ENCODE peak calls at places on chromosomes 2 and 18, in five cellular contexts. K, I, V, J and S are unnamed samples.

GRCh38 chr2:86017901-86018896 is 87.5 kb downstream of the POLR1A start:
- DNase-seq in I (peak; percentile 93), K (no peak), J (no peak), V (peak; percentile 57), S (no peak)

GRCh38 chr2:73074110-73075069 is 2.9 kb upstream of the SFXN5 start:
- DNase-seq in I (no peak), V (no peak), J (no peak), K (no peak), S (no peak)

GRCh38 chr2:604385-604784 is 72.8 kb downstream of the TMEM18 start:
- DNase-seq in V (no peak), J (no peak), K (no peak), I (no peak), S (no peak)

GRCh38 chr2:236977199-236977883 is 108.3 kb upstream of the COPS8 start:
- DNase-seq in V (no peak), K (no peak), I (no peak), J (no peak), S (no peak)

GRCh38 chr18:11927497-11927896 is 19.4 kb upstream of the MPPE1 start:
- DNase-seq in K (no peak), J (no peak), V (no peak), I (no peak), S (no peak)

GRCh38 chr18:3321133-3321812 is 59.3 kb downstream of the MYL12B start:
- DNase-seq in I (peak; percentile 26), K (no peak), V (no peak), J (peak; percentile 58), S (peak; percentile 21)

GRCh38 chr2:215430528-215431187 is 5.2 kb downstream of the FN1 start:
- DNase-seq in J (no peak), V (no peak), I (no peak), K (no peak), S (peak; percentile 59)

GRCh38 chr2:188607501-188607900 is 315.8 kb downstream of the GULP1 start:
- DNase-seq in V (no peak), K (no peak), I (no peak), J (no peak), S (no peak)

GRCh38 chr2:224819075-224819474 is 102.9 kb upstream of the CCDC195 start:
- DNase-seq in J (no peak), K (no peak), V (no peak), I (no peak), S (no peak)

GRCh38 chr2:134262666-134263065 is 8.8 kb downstream of the MGAT5 start:
- DNase-seq in J (no peak), V (no peak), K (no peak), I (no peak), S (no peak)

GRCh38 chr2:112760149-112760548 is 4.3 kb downstream of the CKAP2L start:
- DNase-seq in J (no peak), I (no peak), V (no peak), K (no peak), S (no peak)

GRCh38 chr2:237866119-237866621 is 6.7 kb downstream of the RAMP1 start:
- DNase-seq in J (no peak), I (no peak), V (no peak), K (no peak), S (no peak)

GRCh38 chr2:2892378-2892777 is 485.2 kb downstream of the EIPR1 start:
- DNase-seq in V (peak; percentile 23), K (no peak), I (no peak), J (no peak), S (no peak)

GRCh38 chr18:68083776-68084175 is 567.3 kb upstream of the DSEL start:
- DNase-seq in J (no peak), I (no peak), V (no peak), K (no peak), S (no peak)

GRCh38 chr2:70133521-70134348 is 46.5 kb downstream of the PCBP1 start:
- DNase-seq in I (no peak), K (no peak), J (peak; percentile 74), V (no peak), S (no peak)

GRCh38 chr18:7946724-7947377 is 379.7 kb downstream of the PTPRM start:
- DNase-seq in K (peak; percentile 25), J (peak; percentile 49), V (no peak), I (peak; percentile 22), S (peak; percentile 53)

GRCh38 chr2:71963295-71963694 is 184.4 kb downstream of the CYP26B1 start:
- DNase-seq in K (no peak), J (no peak), I (no peak), V (no peak), S (no peak)

GRCh38 chr18:48545690-48546365 is 7.0 kb downstream of the CTIF start:
- DNase-seq in I (no peak), K (peak; percentile 91), V (no peak), J (no peak), S (no peak)

GRCh38 chr18:36375118-36375517 is 77.6 kb downstream of the FHOD3 start:
- DNase-seq in I (no peak), K (no peak), J (no peak), V (no peak), S (no peak)

GRCh38 chr2:207511851-207512250 is 17.9 kb upstream of the CREB1 start:
- DNase-seq in J (no peak), K (peak; percentile 50), I (no peak), V (no peak), S (no peak)

GRCh38 chr2:29290293-29291052 is 175.3 kb downstream of the CLIP4 start:
- DNase-seq in K (peak; percentile 54), J (no peak), V (no peak), I (no peak), S (no peak)

GRCh38 chr2:29296585-29296984 is 181.4 kb downstream of the CLIP4 start:
- DNase-seq in I (no peak), J (no peak), V (no peak), K (no peak), S (no peak)

GRCh38 chr2:29295843-29296242 is 180.6 kb downstream of the CLIP4 start:
- DNase-seq in I (peak; percentile 33), V (no peak), K (peak; percentile 26), J (no peak), S (no peak)

GRCh38 chr2:29293830-29294438 is 178.7 kb downstream of the CLIP4 start:
- DNase-seq in J (peak; percentile 15), I (peak; percentile 71), K (peak; percentile 91), V (no peak), S (no peak)
- TF ChIP-seq CTCF in J (no peak), I (no peak), K (no peak), V (no peak), S (no peak)

GRCh38 chr2:51003345-51004192 is 28.4 kb downstream of the NRXN1 start:
- DNase-seq in V (no peak), I (no peak), J (no peak), K (peak; percentile 66), S (no peak)

GRCh38 chr2:50995610-50996009 is 36.3 kb downstream of the NRXN1 start:
- DNase-seq in J (peak; percentile 6), V (no peak), I (no peak), K (no peak), S (peak; percentile 2)

GRCh38 chr2:51006641-51007040 is 25.3 kb downstream of the NRXN1 start:
- DNase-seq in K (peak; percentile 32), J (no peak), I (no peak), V (no peak), S (no peak)

GRCh38 chr2:51000849-51001617 is 30.9 kb downstream of the NRXN1 start:
- DNase-seq in K (peak; percentile 77), V (no peak), J (no peak), I (no peak), S (no peak)
- H3K4me3 ChIP-seq in K (no peak overlapping the region), V (no peak overlapping the region), J (no peak overlapping the region), I (no peak overlapping the region), S (no peak overlapping the region)

DNA sequence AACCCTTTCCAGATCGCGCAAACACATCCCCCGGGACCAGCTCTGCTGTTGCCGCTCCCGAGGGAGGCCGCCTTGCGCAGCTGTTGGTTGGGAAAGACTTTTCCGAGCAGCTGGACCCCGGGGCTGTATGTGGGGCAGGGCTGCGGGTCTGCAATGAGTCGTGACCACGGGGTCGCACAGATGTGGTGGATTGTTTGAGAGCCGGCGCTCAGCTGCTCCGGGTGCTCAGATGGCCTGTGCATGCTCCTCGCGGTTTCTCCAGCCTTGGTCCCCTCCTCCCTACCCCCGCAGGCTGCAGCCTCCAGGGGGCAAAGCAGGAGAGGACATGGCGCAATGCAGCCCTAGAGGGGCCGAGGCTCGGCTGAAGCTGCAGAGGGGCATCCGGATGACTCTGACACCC is 105.2 kb upstream of the OTOS start:
- DNase-seq in J (no peak), V (no peak), I (peak; percentile 12), K (no peak), S (no peak)
- TF ChIP-seq CTCF in J (no peak), V (no peak), I (no peak), K (no peak), S (no peak)

GRCh38 chr2:142997254-142997653 is 119.8 kb downstream of the KYNU start:
- DNase-seq in I (no peak), V (no peak), J (no peak), K (no peak), S (no peak)

GRCh38 chr2:142992843-142993242 is 115.4 kb downstream of the KYNU start:
- DNase-seq in V (no peak), K (no peak), I (no peak), J (no peak), S (no peak)

GRCh38 chr2:142989276-142990204 is 112.1 kb downstream of the KYNU start:
- DNase-seq in I (no peak), J (peak; percentile 29), K (peak; percentile 57), V (no peak), S (no peak)

GRCh38 chr2:142991295-142991694 is 113.8 kb downstream of the KYNU start:
- DNase-seq in V (no peak), I (no peak), J (no peak), K (no peak), S (no peak)
- H3K4me3 ChIP-seq in V (no peak overlapping the region), I (no peak overlapping the region), J (no peak overlapping the region), K (no peak overlapping the region), S (no peak overlapping the region)

GRCh38 chr2:198483046-198483445 is 678.7 kb downstream of the PLCL1 start:
- DNase-seq in I (no peak), K (no peak), J (no peak), V (no peak), S (no peak)
- TF ChIP-seq CTCF in I (no peak), K (no peak), J (no peak), V (no peak), S (no peak)

DNA sequence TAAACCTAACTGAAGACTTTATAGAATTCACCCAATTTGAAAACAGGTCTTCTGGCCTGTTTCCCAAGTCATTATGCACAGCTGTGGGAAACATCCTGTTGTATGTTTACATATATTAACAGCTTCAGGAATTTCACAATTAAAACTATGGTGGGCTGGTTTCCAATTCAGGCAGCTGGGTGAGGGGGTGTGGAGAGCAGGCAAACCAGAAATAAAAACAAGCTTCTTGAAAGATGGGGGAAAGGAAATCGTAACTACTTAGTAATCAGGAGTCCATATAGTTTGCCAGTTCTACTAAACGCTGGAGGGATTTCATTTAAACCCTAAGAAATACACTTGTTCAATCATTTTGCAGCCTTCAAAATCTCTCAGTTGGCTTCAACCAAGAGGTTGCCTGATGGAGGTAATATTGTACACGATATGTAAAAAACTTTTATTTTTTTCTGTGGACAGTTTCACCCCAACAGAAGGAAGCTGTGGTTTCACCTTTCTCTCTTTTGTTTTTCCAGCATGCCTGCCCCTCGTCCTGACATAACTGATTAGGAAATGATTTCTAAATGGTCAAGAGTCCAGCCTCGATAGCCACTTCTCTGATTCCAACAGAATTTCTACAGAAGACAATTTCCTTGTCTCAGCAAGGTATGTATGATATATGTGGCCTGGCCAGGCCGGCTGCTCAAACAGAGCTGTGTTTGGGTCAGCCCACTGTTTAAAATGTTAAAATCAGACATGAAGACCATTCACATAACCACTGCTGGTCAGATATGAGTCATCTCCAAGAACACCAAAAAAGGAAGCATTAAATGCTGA is 22.6 kb downstream of the ATP8B1 start:
- DNase-seq in V (no peak), J (peak; percentile 87), I (no peak), K (no peak), S (peak; percentile 66)
- H3K4me3 ChIP-seq in V (no peak overlapping the region), J (no peak overlapping the region), I (no peak overlapping the region), K (no peak overlapping the region), S (no peak overlapping the region)